ENCODE peak calls at places on chromosomes 12 and 14, in seven cellular contexts. K is neuronal stem cell, S is IMR-90, L is H9, G is mesendoderm, Q is mesenchymal stem cell, W is trophoblast cell. H is an unnamed sample.

GRCh38 chr12:104596128-104596799 is 139.5 kb downstream of the CHST11 start:
- DNase-seq in K (no peak), S (peak), L (no peak), G (no peak), Q (peak), W (peak), H (no peak)

GRCh38 chr12:39102474-39103209 is 197.3 kb upstream of the CPNE8 start:
- DNase-seq in K (no peak), S (no peak), L (no peak), G (no peak), Q (peak), W (peak), H (no peak)

GRCh38 chr14:65228436-65228835 is 126.1 kb upstream of the MAX start:
- DNase-seq in K (no peak), S (no peak), L (no peak), G (no peak), Q (no peak), W (peak), H (no peak)

GRCh38 chr12:69904761-69905160 is 79.7 kb downstream of the MYRFL start:
- DNase-seq in K (no peak), S (peak), L (no peak), G (peak), Q (peak), W (peak), H (no peak)

GRCh38 chr12:123270380-123271181 is 1.1 kb downstream of the CDK2AP1 start:
- DNase-seq in K (no peak), S (peak), L (no peak), G (no peak), Q (peak), W (no peak), H (no peak)

GRCh38 chr12:43057561-43057960 is 468.0 kb upstream of the PRICKLE1 start:
- DNase-seq in K (no peak), S (peak), L (no peak), G (no peak), Q (no peak), W (no peak), H (no peak)

GRCh38 chr12:89230376-89231101 is 121.8 kb downstream of the DUSP6 start:
- DNase-seq in K (no peak), S (no peak), L (no peak), G (no peak), Q (peak), W (no peak), H (no peak)

GRCh38 chr12:49364989-49365388 is 2.3 kb upstream of the SPATS2 start:
- DNase-seq in K (no peak), S (peak), L (no peak), G (no peak), Q (peak), W (peak), H (no peak)

GRCh38 chr12:104604070-104604994 is 147.6 kb downstream of the CHST11 start:
- DNase-seq in K (no peak), S (peak), L (peak), G (peak), Q (peak), W (peak), H (peak)

GRCh38 chr14:99769799-99770198 is 23.4 kb upstream of the EML1 start:
- DNase-seq in K (no peak), S (no peak), L (no peak), G (no peak), Q (no peak), W (no peak), H (no peak)

GRCh38 chr12:63907561-63907960 is 63.1 kb downstream of the SRGAP1 start:
- DNase-seq in K (no peak), S (peak), L (no peak), G (no peak), Q (no peak), W (no peak), H (no peak)

GRCh38 chr14:50717826-50718225 is 49.7 kb upstream of the SAV1 start:
- DNase-seq in K (no peak), S (no peak), L (no peak), G (no peak), Q (no peak), W (no peak), H (no peak)

GRCh38 chr14:34496007-34496678 is 34.1 kb upstream of the SPTSSA start:
- DNase-seq in K (no peak), S (no peak), L (no peak), G (no peak), Q (no peak), W (no peak), H (no peak)
- H2AK5ac ChIP-seq in K (no peak), S (peak), L (no peak), G (no peak), Q (peak), W (no peak), H (no peak)

DNA sequence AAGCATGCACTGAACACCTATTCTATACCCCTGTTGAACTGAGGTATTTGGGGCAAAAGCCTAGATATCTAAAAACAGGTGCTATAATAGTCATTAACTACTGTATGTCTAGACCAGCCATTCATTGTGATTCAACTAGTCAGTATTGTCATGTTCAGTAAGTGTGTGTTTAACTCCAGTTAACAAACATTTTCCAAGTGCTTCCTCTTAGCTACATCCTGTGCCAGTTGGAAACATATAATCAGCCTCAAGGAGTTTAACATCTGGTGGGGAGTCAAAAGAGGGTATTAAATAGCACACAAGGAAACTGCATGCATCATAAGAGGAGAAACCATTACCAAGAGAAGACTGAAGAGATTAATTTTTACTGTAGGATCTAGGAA is 20.4 kb downstream of the TMTC1 start:
- DNase-seq in K (no peak), S (no peak), L (no peak), G (no peak), Q (peak), W (no peak), H (no peak)
- H2AK5ac ChIP-seq in K (no peak), S (no peak), L (no peak), G (no peak), Q (no peak), W (no peak), H (no peak)

GRCh38 chr14:72758993-72759392 is 134.9 kb downstream of the DPF3 start:
- DNase-seq in K (no peak), S (no peak), L (no peak), G (no peak), Q (no peak), W (no peak), H (no peak)
- H2AK5ac ChIP-seq in K (no peak), S (no peak), L (no peak), G (no peak), Q (no peak), W (no peak), H (no peak)

DNA sequence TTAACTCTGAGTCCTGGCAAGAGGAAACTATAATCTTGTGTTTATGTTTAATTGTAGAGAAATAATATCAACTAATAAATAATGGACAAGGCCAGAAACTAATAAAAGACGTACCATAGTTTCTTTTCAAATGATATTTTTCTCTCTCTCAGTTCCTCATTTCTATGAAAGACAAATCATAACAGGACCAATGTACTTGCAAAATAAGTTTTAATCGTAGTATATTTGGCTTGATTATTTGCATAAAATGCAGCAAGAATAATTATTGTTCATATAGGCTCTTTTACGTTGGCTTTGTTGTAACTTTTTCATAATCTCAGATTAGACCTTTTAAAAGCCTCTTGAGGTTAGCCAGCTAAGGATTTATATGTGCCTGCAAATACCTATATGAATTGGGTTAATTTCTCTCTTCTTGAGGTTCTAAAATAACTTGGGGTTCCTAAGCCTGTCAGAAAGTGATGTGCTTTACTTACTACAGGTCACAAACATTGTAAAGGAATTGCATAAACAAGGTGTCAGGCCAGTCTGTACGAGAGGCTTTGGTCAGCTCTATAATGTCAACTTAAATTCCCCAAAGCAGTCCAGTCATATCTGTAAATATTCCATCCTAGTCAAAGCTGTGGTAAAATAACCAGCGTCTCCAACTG is 152.8 kb upstream of the PTPRQ start:
- DNase-seq in K (no peak), S (peak), L (no peak), G (no peak), Q (peak), W (no peak), H (no peak)
- H2AK5ac ChIP-seq in K (no peak), S (no peak), L (no peak), G (no peak), Q (no peak), W (no peak), H (no peak)

DNA sequence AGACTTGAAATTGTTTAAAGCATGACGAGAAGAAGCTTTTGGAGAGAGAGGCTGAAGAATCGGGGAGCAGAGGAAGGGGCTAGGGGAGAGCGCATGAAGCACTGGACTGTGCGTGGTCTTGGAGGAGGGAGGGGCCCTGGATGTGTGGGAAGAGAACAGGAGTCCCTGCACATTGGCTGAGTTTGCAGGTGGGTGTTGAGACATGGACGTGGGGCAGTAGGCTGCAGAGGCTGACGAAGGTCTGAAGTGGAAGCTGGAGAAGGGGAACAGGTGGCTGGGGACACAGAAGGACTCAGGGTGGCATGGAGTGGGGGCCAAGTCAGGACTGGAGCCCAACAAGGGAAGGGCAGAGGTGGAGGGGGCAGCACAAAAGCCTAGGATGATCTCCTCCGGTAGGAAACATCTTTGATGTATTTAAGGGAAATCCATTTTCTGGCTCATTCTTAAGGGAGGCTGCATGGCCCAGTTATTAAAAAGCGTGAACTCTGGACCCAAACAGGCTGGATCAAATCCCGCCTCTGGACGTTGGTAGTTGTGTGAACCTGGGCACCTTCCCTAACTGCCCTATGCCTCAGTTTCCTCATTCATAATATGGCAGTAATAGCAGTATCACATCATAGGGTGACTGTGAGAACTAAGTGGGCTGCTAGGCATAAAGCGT is 29.0 kb downstream of the ADGRD1 start:
- DNase-seq in K (no peak), S (no peak), L (no peak), G (no peak), Q (no peak), W (no peak), H (no peak)
- H2AK5ac ChIP-seq in K (no peak), S (no peak), L (no peak), G (no peak), Q (no peak), W (no peak), H (no peak)

GRCh38 chr12:4499186-4499585 is 39.5 kb upstream of the RAD51AP1 start:
- DNase-seq in K (no peak), S (no peak), L (no peak), G (no peak), Q (no peak), W (no peak), H (no peak)

GRCh38 chr12:4490973-4491372 is 45.4 kb upstream of the FGF6 start:
- DNase-seq in K (no peak), S (no peak), L (no peak), G (no peak), Q (no peak), W (no peak), H (no peak)

GRCh38 chr12:4496145-4496838 is 42.4 kb upstream of the RAD51AP1 start:
- DNase-seq in K (no peak), S (no peak), L (no peak), G (no peak), Q (no peak), W (no peak), H (no peak)
- H2AK5ac ChIP-seq in K (no peak), S (no peak), L (no peak), G (no peak), Q (no peak), W (no peak), H (no peak)

GRCh38 chr12:126021675-126022074 is 956.4 kb downstream of the AACS start:
- DNase-seq in K (no peak), S (no peak), L (no peak), G (no peak), Q (no peak), W (no peak), H (no peak)
- H2AK5ac ChIP-seq in K (no peak), S (no peak), L (no peak), G (no peak), Q (no peak), W (no peak), H (no peak)

GRCh38 chr14:75979641-75980422 is 2.0 kb downstream of the TGFB3 start:
- DNase-seq in K (no peak), S (no peak), L (no peak), G (no peak), Q (no peak), W (no peak), H (no peak)

GRCh38 chr14:75982724-75983358 is 1.0 kb upstream of the TGFB3 start:
- DNase-seq in K (no peak), S (peak), L (no peak), G (no peak), Q (peak), W (no peak), H (peak)

GRCh38 chr14:75980856-75981255 is 939 bp downstream of the TGFB3 start:
- DNase-seq in K (no peak), S (no peak), L (no peak), G (no peak), Q (no peak), W (no peak), H (no peak)

GRCh38 chr14:75981826-75982723 is at the start of gene TGFB3:
- DNase-seq in K (peak), S (peak), L (peak), G (peak), Q (peak), W (peak), H (peak)

DNA sequence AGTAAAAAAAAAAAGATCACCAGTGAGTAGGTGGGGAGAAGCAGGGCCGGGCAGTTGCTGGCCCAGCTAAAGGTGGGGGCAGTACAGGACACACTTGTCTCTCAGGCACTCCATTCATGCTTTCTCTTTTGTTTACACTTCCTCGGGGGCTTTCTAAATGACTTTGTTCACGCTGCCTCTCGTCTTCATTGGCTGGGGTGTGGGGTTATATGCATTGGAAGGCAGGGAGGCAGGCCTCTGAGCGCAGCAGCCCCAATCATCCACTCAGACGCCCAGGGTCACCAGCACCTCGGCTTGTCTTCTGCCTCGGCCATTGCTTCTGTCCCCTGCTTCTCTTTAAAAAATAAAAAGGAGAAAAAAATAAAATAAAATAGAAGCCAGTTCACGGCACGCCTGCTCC is 369 bp downstream of the TGFB3 start:
- DNase-seq in K (peak), S (no peak), L (peak), G (peak), Q (no peak), W (no peak), H (peak)
- H2AK5ac ChIP-seq in K (no peak), S (no peak), L (no peak), G (no peak), Q (no peak), W (no peak), H (no peak)

DNA sequence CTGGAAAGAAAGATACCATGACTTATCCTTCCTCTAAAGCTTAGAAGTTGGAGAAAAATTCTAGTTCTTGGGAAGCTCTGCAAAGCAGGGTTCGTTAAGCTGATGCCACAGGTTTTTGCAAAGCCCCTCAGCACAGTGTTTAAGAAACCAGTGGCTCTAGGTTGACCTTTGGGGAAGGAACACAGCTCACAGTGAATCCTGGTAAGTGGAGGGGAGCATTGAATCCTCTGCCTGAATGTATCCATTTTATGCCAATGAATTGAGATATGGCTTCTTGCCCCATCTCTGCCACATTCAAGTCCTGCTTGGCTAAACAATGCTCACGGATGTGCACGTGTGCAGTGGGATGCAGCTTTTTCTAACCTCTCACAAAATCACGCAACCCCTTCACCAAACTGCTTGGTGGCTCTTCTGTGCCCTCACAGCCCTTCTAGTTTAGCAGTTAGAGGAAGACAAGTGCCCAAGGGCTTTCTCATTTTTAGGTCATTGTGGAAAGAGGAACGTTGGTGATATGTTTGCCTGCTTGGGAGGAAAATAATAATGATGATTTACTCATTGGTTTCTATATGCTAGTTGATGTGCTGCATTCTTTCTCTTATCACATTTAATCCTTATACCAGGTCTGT is 111.3 kb downstream of the DAD1 start:
- DNase-seq in K (no peak), S (no peak), L (no peak), G (no peak), Q (no peak), W (no peak), H (no peak)
- H2AK5ac ChIP-seq in K (no peak), S (no peak), L (no peak), G (no peak), Q (no peak), W (no peak), H (no peak)